ENCODE peak calls at places on chromosome 19, in four cellular contexts. One of them, this sample, is unnamed.

GRCh38 chr19:11578342-11579142 is 1.1 kb upstream of the ACP5 start:
- DNase-seq in K562: peak; percentile 68
- DNase-seq in GM12878: no peak
- DNase-seq in HepG2: peak; percentile 31
- DNase-seq in this sample: no peak

GRCh38 chr19:56837492-56837891 is 3.0 kb downstream of the PEG3 start:
- DNase-seq in K562: no peak
- DNase-seq in GM12878: no peak
- DNase-seq in HepG2: peak; percentile 28
- DNase-seq in this sample: no peak

GRCh38 chr19:10929402-10929794 is 787 bp downstream of the TIMM29 start:
- DNase-seq in K562: no peak
- DNase-seq in GM12878: no peak
- DNase-seq in HepG2: no peak
- DNase-seq in this sample: no peak

GRCh38 chr19:19385900-19386339 is 19.6 kb upstream of the GATAD2A start:
- DNase-seq in K562: no peak
- DNase-seq in GM12878: no peak
- DNase-seq in HepG2: no peak
- DNase-seq in this sample: no peak

GRCh38 chr19:5339950-5340636 is 519 bp downstream of the PTPRS start:
- DNase-seq in K562: peak; percentile 62
- DNase-seq in GM12878: no peak
- DNase-seq in HepG2: no peak
- DNase-seq in this sample: no peak

GRCh38 chr19:35901854-35902661 is at the start of gene HCST:
- DNase-seq in K562: no peak
- DNase-seq in GM12878: no peak
- DNase-seq in HepG2: no peak
- DNase-seq in this sample: no peak

GRCh38 chr19:8151499-8152035 is 2.2 kb upstream of the FBN3 start:
- DNase-seq in K562: peak; percentile 14
- DNase-seq in GM12878: no peak
- DNase-seq in HepG2: no peak
- DNase-seq in this sample: no peak

GRCh38 chr19:821976-822773 is 420 bp upstream of the PLPPR3 start:
- DNase-seq in K562: peak; percentile 56
- DNase-seq in GM12878: no peak
- DNase-seq in HepG2: no peak
- DNase-seq in this sample: no peak

GRCh38 chr19:485583-486236 is 10.6 kb upstream of the MADCAM1 start:
- DNase-seq in K562: no peak
- DNase-seq in GM12878: no peak
- DNase-seq in HepG2: peak; percentile 88
- DNase-seq in this sample: no peak

GRCh38 chr19:35596366-35596999 is 10.5 kb downstream of the PMIS2 start:
- DNase-seq in K562: peak; percentile 79
- DNase-seq in GM12878: peak; percentile 51
- DNase-seq in HepG2: peak; percentile 44
- DNase-seq in this sample: peak; percentile 73

GRCh38 chr19:50357178-50358100 is 8.0 kb downstream of the NAPSA start:
- DNase-seq in K562: peak; percentile 81
- DNase-seq in GM12878: peak; percentile 46
- DNase-seq in HepG2: peak; percentile 52
- DNase-seq in this sample: peak; percentile 68

GRCh38 chr19:1169921-1170885 is 3.9 kb downstream of the SBNO2 start:
- DNase-seq in K562: peak; percentile 50
- DNase-seq in GM12878: no peak
- DNase-seq in HepG2: no peak
- DNase-seq in this sample: no peak

GRCh38 chr19:19746286-19747213 is 13.6 kb upstream of the ZNF14 start:
- DNase-seq in K562: peak; percentile 21
- DNase-seq in GM12878: no peak
- DNase-seq in HepG2: no peak
- DNase-seq in this sample: no peak

GRCh38 chr19:42494321-42494720 is 34.0 kb downstream of the CEACAM1 start:
- DNase-seq in K562: no peak
- DNase-seq in GM12878: no peak
- DNase-seq in HepG2: no peak
- DNase-seq in this sample: no peak

GRCh38 chr19:40762754-40763153 is 11.8 kb downstream of the SNRPA start:
- DNase-seq in K562: no peak
- DNase-seq in GM12878: no peak
- DNase-seq in HepG2: no peak
- DNase-seq in this sample: no peak

GRCh38 chr19:15296353-15296752 is 36.0 kb downstream of the BRD4 start:
- DNase-seq in K562: no peak
- DNase-seq in GM12878: no peak
- DNase-seq in HepG2: no peak
- DNase-seq in this sample: no peak

GRCh38 chr19:2032296-2032941 is 16.9 kb upstream of the BTBD2 start:
- DNase-seq in K562: no peak
- DNase-seq in GM12878: no peak
- DNase-seq in HepG2: no peak
- DNase-seq in this sample: peak; percentile 59

GRCh38 chr19:8252922-8253589 is 43.9 kb downstream of the CERS4 start:
- DNase-seq in K562: peak; percentile 88
- DNase-seq in GM12878: peak; percentile 48
- DNase-seq in HepG2: peak; percentile 67
- DNase-seq in this sample: peak; percentile 74

GRCh38 chr19:8334458-8335342 is 8.4 kb downstream of the KANK3 start:
- DNase-seq in K562: no peak
- DNase-seq in GM12878: no peak
- DNase-seq in HepG2: peak; percentile 27
- DNase-seq in this sample: peak; percentile 84

GRCh38 chr19:12596927-12597548 is 13.6 kb downstream of the ZNF490 start:
- DNase-seq in K562: no peak
- DNase-seq in GM12878: no peak
- DNase-seq in HepG2: no peak
- DNase-seq in this sample: no peak

GRCh38 chr19:10209305-10209704 is 14.6 kb upstream of the DNMT1 start:
- DNase-seq in K562: no peak
- DNase-seq in GM12878: no peak
- DNase-seq in HepG2: no peak
- DNase-seq in this sample: no peak

GRCh38 chr19:40266912-40267600 is 18.1 kb downstream of the AKT2 start:
- DNase-seq in K562: no peak
- DNase-seq in GM12878: no peak
- DNase-seq in HepG2: no peak
- DNase-seq in this sample: no peak

GRCh38 chr19:55635856-55636440 is 4.9 kb upstream of the ZNF580 start:
- DNase-seq in K562: no peak
- DNase-seq in GM12878: no peak
- DNase-seq in HepG2: no peak
- DNase-seq in this sample: no peak

GRCh38 chr19:43782311-43782660 is 1.5 kb upstream of the KCNN4 start:
- DNase-seq in K562: no peak
- DNase-seq in GM12878: no peak
- DNase-seq in HepG2: no peak
- DNase-seq in this sample: no peak

GRCh38 chr19:45515081-45515624 is 7.9 kb downstream of the VASP start:
- DNase-seq in K562: peak; percentile 77
- DNase-seq in GM12878: peak; percentile 57
- DNase-seq in HepG2: peak; percentile 54
- DNase-seq in this sample: no peak

GRCh38 chr19:37719927-37720265 is 335 bp upstream of the ZNF607 start:
- DNase-seq in K562: no peak
- DNase-seq in GM12878: no peak
- DNase-seq in HepG2: no peak
- DNase-seq in this sample: no peak

GRCh38 chr19:38674388-38675133 is 27.1 kb downstream of the ACTN4 start:
- DNase-seq in K562: peak; percentile 56
- DNase-seq in GM12878: no peak
- DNase-seq in HepG2: no peak
- DNase-seq in this sample: no peak

GRCh38 chr19:20247016-20247683 is 80.1 kb downstream of the ZNF486 start:
- DNase-seq in K562: no peak
- DNase-seq in GM12878: no peak
- DNase-seq in HepG2: no peak
- DNase-seq in this sample: no peak

GRCh38 chr19:41409288-41409687 is 11.7 kb downstream of the BCKDHA start:
- DNase-seq in K562: peak; percentile 22
- DNase-seq in GM12878: no peak
- DNase-seq in HepG2: peak; percentile 92
- DNase-seq in this sample: peak; percentile 55

DNA sequence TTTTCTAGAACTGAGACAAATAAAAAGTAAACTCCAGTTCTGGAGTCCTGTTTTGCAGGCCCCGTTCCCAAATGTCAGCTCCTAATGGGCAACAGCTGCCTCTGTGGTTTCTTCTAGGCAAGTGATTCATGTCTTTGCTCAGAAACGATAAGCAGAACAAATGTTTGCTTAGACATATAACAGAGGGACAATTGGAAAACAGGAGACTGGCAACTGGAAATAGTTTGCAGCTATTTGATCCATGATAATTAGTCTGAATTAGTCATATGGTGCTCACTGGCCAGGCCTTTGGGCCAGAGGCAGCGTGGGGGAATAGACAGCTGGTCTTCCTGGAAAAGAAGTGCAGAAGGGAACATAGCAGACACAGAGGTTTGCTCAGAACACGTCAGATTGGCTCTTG is 29.2 kb upstream of the TSHZ3 start:
- DNase-seq in K562: no peak
- DNase-seq in GM12878: no peak
- DNase-seq in HepG2: peak; percentile 4
- DNase-seq in this sample: peak; percentile 18
- TF ChIP-seq BHLHE40 in K562: no peak
- TF ChIP-seq BHLHE40 in GM12878: no peak
- TF ChIP-seq BHLHE40 in HepG2: no peak
- TF ChIP-seq BHLHE40 in this sample: no peak

DNA sequence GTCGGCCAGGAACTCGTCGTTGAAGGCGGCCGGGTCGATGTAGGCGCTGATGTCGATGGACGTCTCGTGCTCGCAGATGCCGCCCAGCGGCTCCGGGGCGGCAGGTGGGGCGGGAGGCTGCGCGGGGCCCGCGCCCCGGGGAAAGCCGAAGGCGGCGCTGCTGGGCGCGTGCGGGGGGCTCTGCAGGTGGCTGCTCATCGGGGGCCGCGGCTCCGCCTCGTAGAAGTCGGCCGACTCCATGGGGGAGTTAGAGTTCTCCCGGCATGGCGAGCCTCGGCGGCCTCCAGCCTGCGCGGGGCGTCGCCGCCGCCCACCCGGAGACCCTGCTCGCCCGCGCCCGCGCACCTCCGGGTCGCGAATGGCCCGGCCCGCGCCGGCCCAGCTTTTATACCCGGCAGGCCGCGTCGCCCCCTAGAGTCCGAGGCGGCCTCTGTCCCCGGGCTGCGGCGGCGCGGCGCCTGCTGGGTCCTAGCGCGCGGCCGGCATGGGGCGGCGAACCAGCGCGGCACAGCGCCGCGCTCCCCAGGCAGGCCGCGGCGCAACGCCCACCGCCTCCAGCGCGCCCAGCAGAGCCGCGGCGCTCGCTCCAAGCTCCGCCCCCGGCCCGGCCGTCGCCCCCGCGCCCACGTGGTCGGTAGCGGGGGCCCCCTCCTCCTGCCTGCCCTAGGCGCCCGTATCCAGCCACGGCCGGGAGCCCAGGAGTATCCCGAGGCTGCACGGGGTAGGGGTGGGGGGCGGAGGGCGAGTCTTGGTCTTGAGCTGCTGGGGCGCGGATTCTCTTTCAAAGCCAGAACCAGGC is at the start of gene CEBPA:
- DNase-seq in K562: peak; percentile 89
- DNase-seq in GM12878: no peak
- DNase-seq in HepG2: peak; percentile 78
- DNase-seq in this sample: peak; percentile 95
- TF ChIP-seq REST in K562: no peak
- TF ChIP-seq REST in GM12878: no peak
- TF ChIP-seq REST in HepG2: no peak
- TF ChIP-seq REST in this sample: no peak

GRCh38 chr19:33250500-33250899 is 24.9 kb upstream of the SLC7A10 start:
- DNase-seq in K562: no peak
- DNase-seq in GM12878: no peak
- DNase-seq in HepG2: no peak
- DNase-seq in this sample: no peak

GRCh38 chr19:33248104-33248503 is 22.5 kb upstream of the SLC7A10 start:
- DNase-seq in K562: no peak
- DNase-seq in GM12878: no peak
- DNase-seq in HepG2: no peak
- DNase-seq in this sample: no peak

GRCh38 chr19:33248553-33248953 is 22.9 kb upstream of the SLC7A10 start:
- DNase-seq in K562: no peak
- DNase-seq in GM12878: no peak
- DNase-seq in HepG2: peak; percentile 71
- DNase-seq in this sample: no peak

GRCh38 chr19:33249740-33250366 is 24.2 kb upstream of the SLC7A10 start:
- DNase-seq in K562: no peak
- DNase-seq in GM12878: no peak
- DNase-seq in HepG2: no peak
- DNase-seq in this sample: no peak

GRCh38 chr19:33248954-33249613 is 23.4 kb upstream of the SLC7A10 start:
- DNase-seq in K562: no peak
- DNase-seq in GM12878: no peak
- DNase-seq in HepG2: peak; percentile 53
- DNase-seq in this sample: peak; percentile 90
- TF ChIP-seq BHLHE40 in K562: no peak
- TF ChIP-seq BHLHE40 in GM12878: no peak
- TF ChIP-seq BHLHE40 in HepG2: no peak
- TF ChIP-seq BHLHE40 in this sample: no peak

DNA sequence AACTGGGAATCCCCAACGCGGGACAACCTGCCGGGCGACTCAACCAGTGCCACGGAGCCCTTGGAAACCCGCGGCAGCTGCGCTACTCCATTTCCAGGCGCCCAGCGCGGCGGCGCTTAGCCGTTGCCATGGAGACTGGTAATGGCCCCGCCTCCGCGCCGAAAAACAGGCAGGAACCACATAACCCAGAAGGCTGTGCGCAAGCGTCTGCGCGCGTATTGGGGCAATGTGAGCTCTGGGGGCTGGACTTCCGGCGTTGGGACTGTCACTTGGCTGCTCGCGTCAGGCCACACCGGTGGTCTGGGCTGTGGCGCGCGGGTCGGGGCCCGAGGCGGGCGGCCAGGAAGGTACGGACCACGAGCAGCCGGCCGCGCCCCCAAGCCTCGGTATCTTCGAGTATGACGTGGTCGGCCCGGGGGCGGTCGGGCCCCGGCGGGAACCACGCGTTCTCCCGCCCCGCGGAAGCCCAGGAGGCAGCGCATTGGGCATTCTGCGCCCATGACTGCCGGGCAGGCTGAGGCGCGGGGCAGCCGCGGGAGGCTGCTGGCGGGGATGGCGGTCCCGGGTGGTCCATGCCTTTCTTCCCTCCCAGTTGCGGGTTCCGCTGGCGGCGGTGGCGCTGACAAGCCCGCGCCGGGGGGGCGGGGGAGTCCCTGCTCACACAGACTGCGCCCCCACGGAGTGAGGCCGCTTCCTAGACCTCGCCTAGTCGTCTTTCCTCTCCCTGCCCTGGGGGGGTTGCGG is at the start of gene ZNF324B:
- DNase-seq in K562: peak; percentile 95
- DNase-seq in GM12878: peak; percentile 71
- DNase-seq in HepG2: peak; percentile 94
- DNase-seq in this sample: peak; percentile 98
- TF ChIP-seq REST in K562: no peak
- TF ChIP-seq REST in GM12878: no peak
- TF ChIP-seq REST in HepG2: no peak
- TF ChIP-seq REST in this sample: no peak

GRCh38 chr19:51742736-51743288 is 8.9 kb downstream of the FPR1 start:
- DNase-seq in K562: no peak
- DNase-seq in GM12878: no peak
- DNase-seq in HepG2: no peak
- DNase-seq in this sample: no peak
- TF ChIP-seq BHLHE40 in K562: no peak
- TF ChIP-seq BHLHE40 in GM12878: no peak
- TF ChIP-seq BHLHE40 in HepG2: no peak
- TF ChIP-seq BHLHE40 in this sample: no peak

This sample was measured in A549.